ENCODE peak calls at places on chromosomes 2 and 18, in five cellular contexts. V is neuronal stem cell, U is H1, E is trophoblast cell, M is H9. D is an unnamed sample. For H3K4me1, the result is how much of the 10 kb centered on the place peaks cover.

GRCh38 chr2:40844353-40845277 is 392.7 kb upstream of the SLC8A1 start:
- DNase-seq in V (no peak), U (no peak), E (peak), M (peak), D (no peak)

GRCh38 chr2:162327134-162327769 is 8.8 kb upstream of the IFIH1 start:
- DNase-seq in V (no peak), U (no peak), E (no peak), M (peak), D (no peak)

GRCh38 chr2:122203523-122203922 is 448.1 kb downstream of the TSN start:
- DNase-seq in V (no peak), U (no peak), E (no peak), M (no peak), D (peak)

GRCh38 chr2:183232161-183232865 is 108.1 kb downstream of the NUP35 start:
- DNase-seq in V (no peak), U (no peak), E (no peak), M (no peak), D (peak)

GRCh38 chr2:178482437-178482836 is 2.2 kb downstream of the PLEKHA3 start:
- DNase-seq in V (no peak), U (no peak), E (no peak), M (no peak), D (no peak)

GRCh38 chr2:66331176-66331575 is 103.7 kb upstream of the MEIS1 start:
- DNase-seq in V (no peak), U (no peak), E (no peak), M (no peak), D (no peak)

GRCh38 chr2:69797836-69798465 is 31.5 kb upstream of the GMCL1 start:
- DNase-seq in V (no peak), U (no peak), E (peak), M (no peak), D (no peak)

GRCh38 chr2:169050476-169051240 is 18.7 kb upstream of the DHRS9 start:
- DNase-seq in V (no peak), U (no peak), E (no peak), M (no peak), D (no peak)

GRCh38 chr18:713135-713490 is 683 bp upstream of the ENOSF1 start:
- DNase-seq in V (no peak), U (no peak), E (peak), M (peak), D (no peak)

GRCh38 chr2:179460530-179460929 is 195.9 kb upstream of the SESTD1 start:
- DNase-seq in V (no peak), U (no peak), E (peak), M (no peak), D (peak)

GRCh38 chr2:165793779-165794519 is at the start of gene GALNT3:
- DNase-seq in V (peak), U (peak), E (peak), M (peak), D (no peak)
- H3K14ac ChIP-seq in V (peak), U (no peak), E (peak), M (peak), D (no peak)

GRCh38 chr2:100971221-100971620 is 30.9 kb upstream of the RPL31 start:
- DNase-seq in V (no peak), U (no peak), E (no peak), M (no peak), D (no peak)
- H3K4me1 ChIP-seq in V (under half), U (under half), E (under half), M (under half), D (under half)

GRCh38 chr2:230712443-230713330 is at the start of gene CAB39:
- DNase-seq in V (peak), U (peak), E (peak), M (peak), D (peak)
- H3K14ac ChIP-seq in V (peak), U (no peak), E (peak), M (peak), D (peak)

GRCh38 chr2:16330012-16330411 is 335.6 kb downstream of the CYRIA start:
- DNase-seq in V (peak), U (no peak), E (no peak), M (no peak), D (no peak)

GRCh38 chr2:16328521-16329190 is 337.0 kb downstream of the CYRIA start:
- DNase-seq in V (no peak), U (no peak), E (no peak), M (no peak), D (no peak)

GRCh38 chr2:16327311-16327710 is 338.3 kb downstream of the CYRIA start:
- DNase-seq in V (no peak), U (no peak), E (no peak), M (no peak), D (no peak)

GRCh38 chr2:16330571-16331351 is 334.9 kb downstream of the CYRIA start:
- DNase-seq in V (peak), U (no peak), E (no peak), M (peak), D (no peak)

DNA sequence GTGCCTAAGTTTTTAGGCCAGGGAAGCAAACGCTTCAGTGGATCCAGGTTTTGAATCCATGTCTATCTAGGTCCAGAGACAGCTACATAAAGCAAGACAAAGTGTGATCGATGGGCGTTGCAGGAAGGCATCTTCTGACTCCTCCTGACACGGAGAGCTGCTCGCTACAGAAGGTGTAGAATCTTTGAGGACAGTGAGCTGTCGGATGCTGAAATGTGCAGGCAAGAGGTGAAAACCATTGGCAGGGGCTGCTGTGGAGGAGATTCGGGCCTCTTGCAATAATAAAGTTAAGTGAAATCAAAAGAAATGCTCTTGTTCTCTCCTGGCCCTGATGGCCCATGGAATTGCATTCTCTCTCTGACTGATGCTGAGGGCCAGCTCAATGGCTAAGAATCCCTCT is 336.2 kb downstream of the CYRIA start:
- DNase-seq in V (no peak), U (no peak), E (no peak), M (no peak), D (no peak)
- H3K4me1 ChIP-seq in V (half or more), U (under half), E (under half), M (under half), D (under half)

GRCh38 chr2:105329197-105329554 is 359 bp downstream of the TGFBRAP1 start:
- DNase-seq in V (no peak), U (no peak), E (no peak), M (no peak), D (no peak)
- H3K14ac ChIP-seq in V (peak), U (peak), E (peak), M (peak), D (peak)

GRCh38 chr2:231039294-231039664 is 2.0 kb downstream of the C2orf72 start:
- DNase-seq in V (no peak), U (no peak), E (no peak), M (no peak), D (no peak)
- H3K4me1 ChIP-seq in V (under half), U (under half), E (under half), M (under half), D (under half)

DNA sequence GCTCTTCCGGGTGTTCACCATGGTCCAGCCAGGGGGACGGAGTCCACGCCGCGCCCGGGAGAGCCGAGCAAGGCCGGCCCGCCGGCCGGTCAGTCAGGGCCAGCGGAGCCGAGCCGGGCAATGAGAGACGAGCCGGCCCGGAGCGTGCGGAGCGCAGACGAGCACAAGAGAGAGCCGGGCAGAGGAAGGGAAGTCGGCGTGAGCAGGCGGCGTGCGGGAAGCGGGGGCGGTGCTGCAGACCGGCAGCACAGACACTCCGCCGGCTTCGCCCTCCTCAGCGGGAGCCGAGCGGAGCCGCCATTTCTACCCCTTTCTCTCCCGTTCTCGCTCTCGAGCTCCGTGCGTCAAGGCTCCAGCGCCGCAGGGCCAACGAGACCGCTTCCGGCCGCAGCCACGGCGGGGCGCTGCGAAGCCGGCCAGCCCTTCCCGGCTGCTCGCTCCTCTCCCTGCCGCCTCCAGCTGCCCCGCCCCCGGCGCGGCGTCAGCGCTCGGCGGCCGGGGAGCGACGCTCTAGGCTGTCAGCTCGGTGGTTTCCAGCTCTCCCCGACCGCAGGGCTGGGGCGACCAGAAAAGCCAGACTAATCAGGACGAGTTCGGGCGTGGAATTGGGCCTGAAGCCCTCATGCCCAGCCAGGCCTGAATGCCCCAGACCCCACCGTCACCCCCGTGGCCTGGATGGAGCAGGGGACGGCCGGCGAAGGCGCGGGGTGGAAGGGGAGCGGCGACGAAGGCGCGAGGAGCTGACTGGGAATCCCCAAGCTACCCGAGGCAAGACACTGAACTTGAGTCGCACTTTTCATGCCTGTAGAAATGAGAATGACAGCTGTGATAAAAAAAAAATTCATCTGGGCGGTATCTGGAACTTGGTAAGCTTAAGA is at the start of gene ATAD2B:
- DNase-seq in V (peak), U (peak), E (peak), M (peak), D (peak)
- H3K14ac ChIP-seq in V (peak), U (no peak), E (peak), M (peak), D (peak)

DNA sequence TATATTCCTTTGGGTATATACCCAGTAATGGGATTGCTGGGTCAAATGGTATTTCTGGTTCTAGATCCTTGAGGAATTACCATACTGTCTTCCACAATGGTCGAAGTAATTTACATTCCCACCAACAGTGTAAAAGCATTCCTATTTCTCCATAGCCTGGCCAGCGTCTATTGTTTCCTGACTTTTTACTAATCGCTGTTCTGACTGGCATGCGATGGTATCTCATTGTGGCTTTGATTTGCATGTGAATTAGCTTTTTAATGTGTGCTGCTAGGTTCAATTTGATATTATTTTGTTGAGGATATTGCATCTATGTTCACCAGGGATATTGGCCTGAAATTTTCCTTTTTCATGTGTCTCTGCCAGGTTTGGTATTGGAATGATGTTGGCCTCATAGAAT is 67.4 kb upstream of the VRK2 start:
- DNase-seq in V (no peak), U (no peak), E (no peak), M (no peak), D (no peak)
- H3K4me1 ChIP-seq in V (under half), U (under half), E (under half), M (under half), D (under half)

DNA sequence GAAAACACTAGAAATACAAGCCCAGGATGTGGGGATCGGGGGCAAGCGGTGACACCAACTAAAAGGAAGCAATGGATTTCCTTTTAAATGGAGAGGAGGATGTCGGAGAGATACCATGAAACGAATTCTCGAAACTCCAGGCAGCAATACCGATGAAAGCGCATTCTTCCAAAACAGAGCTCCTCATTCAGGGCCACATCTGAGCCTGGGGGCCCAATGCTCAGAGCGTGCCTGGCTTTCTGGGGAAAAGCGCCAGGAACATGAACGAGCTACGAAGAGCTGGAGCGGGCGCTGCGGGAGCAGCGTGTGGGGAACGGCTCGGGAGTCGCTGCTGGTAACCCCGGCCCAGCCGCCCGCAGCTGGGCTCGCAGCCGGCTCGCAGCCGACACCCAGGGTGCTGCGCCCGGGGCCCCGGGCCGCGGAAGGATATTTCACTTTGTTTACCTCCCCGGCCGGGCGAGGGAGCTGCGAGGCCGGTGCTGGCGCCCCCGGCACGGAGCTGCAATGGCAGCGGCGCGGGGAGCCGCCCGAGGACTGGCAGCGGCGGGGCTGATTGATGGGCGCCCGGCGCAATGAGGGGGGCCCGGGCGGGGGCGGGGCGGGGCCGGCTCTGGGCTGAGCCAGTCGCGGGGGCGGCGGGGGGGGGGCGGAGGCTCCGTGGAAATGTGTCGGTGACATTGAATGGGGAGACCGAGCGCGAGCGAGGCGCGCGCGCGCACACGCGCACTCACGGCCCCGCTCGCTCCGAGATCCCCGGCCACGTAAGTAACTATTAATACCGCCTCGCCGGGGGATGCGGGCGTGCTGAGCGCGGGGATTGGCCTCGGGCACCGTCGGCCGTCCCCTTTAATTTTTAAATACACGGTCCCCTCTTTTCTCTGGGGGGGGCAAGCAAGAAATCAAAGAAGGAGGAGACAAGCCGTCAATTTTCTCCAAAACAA is at the start of gene TRIB2:
- DNase-seq in V (peak), U (no peak), E (peak), M (peak), D (peak)
- H3K14ac ChIP-seq in V (peak), U (peak), E (peak), M (peak), D (peak)

D was measured in IMR-90.